ENCODE peak calls at places on chromosome 19, in eight cellular contexts. R is RWPE2; S is tibial artery; V is mammary epithelial cell; Q is CD8-positive, alpha-beta T cell; H is naive thymus-derived CD4-positive, alpha-beta T cell; N is fibroblast of lung; T is HL-60. F is an unnamed sample.

GRCh38 chr19:11034449-11035213 is 54.6 kb upstream of the LDLR start:
- DNase-seq in R (no peak), S (no peak), V (no peak), Q (no peak), H (no peak), N (no peak), T (no peak), F (no peak)

GRCh38 chr19:27740396-27740795 is 1472.6 kb downstream of the UQCRFS1 start:
- DNase-seq in R (no peak), S (no peak), V (no peak), Q (no peak), H (no peak), N (peak; percentile 42), T (no peak), F (no peak)

GRCh38 chr19:28577666-28578065 is 635.3 kb downstream of the UQCRFS1 start:
- DNase-seq in R (no peak), S (no peak), V (no peak), Q (no peak), H (no peak), N (no peak), T (no peak), F (no peak)

GRCh38 chr19:14094854-14095253 is 4.3 kb upstream of the SAMD1 start:
- DNase-seq in R (no peak), S (no peak), V (no peak), Q (no peak), H (no peak), N (no peak), T (no peak), F (no peak)

GRCh38 chr19:54325631-54326030 is 12.7 kb upstream of the LILRA5 start:
- DNase-seq in R (no peak), S (peak; percentile 42), V (no peak), Q (no peak), H (no peak), N (no peak), T (no peak), F (no peak)

GRCh38 chr19:28039677-28040381 is 1173.1 kb downstream of the UQCRFS1 start:
- DNase-seq in R (no peak), S (no peak), V (no peak), Q (no peak), H (no peak), N (peak; percentile 20), T (no peak), F (peak; percentile 99)

GRCh38 chr19:48085904-48086864 is 24.4 kb downstream of the PLA2G4C start:
- DNase-seq in R (no peak), S (no peak), V (peak; percentile 8), Q (no peak), H (no peak), N (no peak), T (no peak), F (peak; percentile 60)

GRCh38 chr19:35348909-35349611 is 1.4 kb downstream of the FFAR1 start:
- DNase-seq in R (no peak), S (peak; percentile 40), V (no peak), Q (no peak), H (peak; percentile 4), N (no peak), T (no peak), F (no peak)

GRCh38 chr19:20385056-20385455 is 180.5 kb downstream of the ZNF737 start:
- DNase-seq in R (no peak), S (no peak), V (no peak), Q (no peak), H (no peak), N (no peak), T (no peak), F (no peak)

GRCh38 chr19:39083983-39084731 is at the start of gene ACP7:
- DNase-seq in R (no peak), S (no peak), V (no peak), Q (peak; percentile 20), H (no peak), N (no peak), T (no peak), F (no peak)

GRCh38 chr19:38842439-38843174 is 7.2 kb downstream of the HNRNPL start:
- DNase-seq in R (no peak), S (no peak), V (no peak), Q (peak; percentile 60), H (no peak), N (no peak), T (no peak), F (no peak)

GRCh38 chr19:2215281-2215751 is 20.8 kb downstream of the PLEKHJ1 start:
- DNase-seq in R (no peak), S (no peak), V (no peak), Q (no peak), H (no peak), N (no peak), T (no peak), F (no peak)

DNA sequence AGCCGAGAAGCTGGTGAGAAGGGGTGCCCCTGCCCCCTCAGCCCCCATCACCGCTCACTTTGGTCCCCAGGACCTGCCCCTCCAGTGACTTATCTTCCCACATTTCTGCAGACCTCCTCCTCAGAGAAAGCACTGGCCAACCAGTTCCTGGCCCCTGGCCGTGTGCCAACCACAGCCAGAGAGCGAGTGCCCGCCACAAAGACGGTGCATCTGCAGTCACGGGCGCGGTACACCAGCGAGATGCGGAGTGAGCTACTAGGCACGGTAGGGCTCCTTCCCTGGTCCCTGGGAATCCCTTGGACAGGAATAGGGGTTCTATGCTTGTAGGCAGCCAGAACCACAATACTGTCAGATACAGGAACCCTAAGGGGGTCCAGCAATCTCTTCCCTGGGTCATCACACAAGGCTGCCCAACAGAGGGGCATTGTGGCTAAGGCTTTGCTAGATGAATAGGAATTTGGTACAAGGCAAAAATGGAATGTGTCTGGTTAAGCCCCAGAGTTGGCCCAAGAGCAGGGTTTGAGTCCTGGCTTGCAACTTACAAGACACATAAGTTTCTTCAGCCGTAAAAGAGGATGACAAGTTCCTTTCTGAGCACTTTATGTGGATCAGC is 1.0 kb downstream of the USE1 start:
- DNase-seq in R (no peak), S (no peak), V (no peak), Q (no peak), H (no peak), N (no peak), T (no peak), F (no peak)
- H3K4me3 ChIP-seq in R (peak overlapping the region; percentile 91), S (peak overlapping the region; percentile 93), V (peak overlapping the region; percentile 87), Q (no peak overlapping the region), H (peak overlapping the region; percentile 92), N (peak overlapping the region; percentile 63), T (peak overlapping the region; percentile 52), F (peak overlapping the region; percentile 83)

GRCh38 chr19:41617941-41618730 is 8.7 kb downstream of the CEACAM4 start:
- DNase-seq in R (no peak), S (no peak), V (no peak), Q (no peak), H (no peak), N (no peak), T (no peak), F (no peak)

GRCh38 chr19:41615207-41615606 is 11.7 kb downstream of the CEACAM4 start:
- DNase-seq in R (no peak), S (no peak), V (no peak), Q (no peak), H (no peak), N (no peak), T (no peak), F (no peak)

GRCh38 chr19:41619018-41619571 is 7.8 kb downstream of the CEACAM4 start:
- DNase-seq in R (no peak), S (no peak), V (no peak), Q (no peak), H (no peak), N (no peak), T (peak; percentile 81), F (no peak)

GRCh38 chr19:41620171-41620570 is 6.7 kb downstream of the CEACAM4 start:
- DNase-seq in R (no peak), S (no peak), V (no peak), Q (no peak), H (no peak), N (no peak), T (no peak), F (no peak)

DNA sequence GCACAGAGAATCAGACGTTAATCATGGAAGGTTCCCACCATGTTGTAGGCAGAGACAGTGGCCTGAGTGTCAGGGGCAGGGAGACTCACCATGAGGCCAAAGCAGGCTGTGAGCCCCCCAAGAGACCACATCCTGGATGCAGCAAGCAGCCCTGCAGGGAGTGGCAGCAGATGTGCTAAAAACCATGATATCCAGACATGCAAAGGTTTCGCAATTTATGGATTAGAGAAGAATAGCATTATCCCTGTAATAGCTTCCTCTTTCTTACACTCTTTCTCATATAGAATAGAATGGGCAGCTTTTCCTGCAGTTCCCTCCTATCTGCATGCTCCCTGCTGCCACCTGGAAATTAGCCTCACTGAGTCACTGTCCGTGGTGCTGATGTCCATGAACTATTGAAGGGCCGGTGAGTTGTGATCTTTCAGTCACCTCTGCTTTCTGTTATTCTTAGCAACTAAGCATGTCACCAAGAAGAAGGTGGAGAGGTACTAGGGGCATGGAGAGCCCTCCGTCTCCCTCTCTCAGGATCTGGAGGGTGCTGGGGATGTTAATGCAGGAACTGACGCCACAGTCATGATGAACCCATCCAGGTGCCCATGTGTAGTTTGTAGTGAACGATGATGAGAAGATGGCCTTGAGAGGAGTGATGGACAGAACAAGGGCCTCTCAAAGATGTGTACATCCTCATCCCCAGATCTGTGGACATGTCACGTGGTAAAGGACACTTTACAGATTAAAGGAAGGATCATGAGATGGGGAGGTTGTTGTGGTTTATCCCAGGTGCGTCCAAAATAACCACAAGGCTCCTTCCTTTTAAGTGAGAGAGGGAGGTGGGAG is 9.9 kb downstream of the CEACAM4 start:
- DNase-seq in R (no peak), S (no peak), V (peak; percentile 25), Q (no peak), H (no peak), N (peak; percentile 4), T (peak; percentile 33), F (peak; percentile 9)
- H3K27me3 ChIP-seq in R (no peaks in the 10 kb centered on the region), S (peaks cover 4% of the 10 kb centered on the region), V (no peaks in the 10 kb centered on the region), Q (no peaks in the 10 kb centered on the region), H (no peaks in the 10 kb centered on the region), N (no peaks in the 10 kb centered on the region), T (no peaks in the 10 kb centered on the region), F (no peaks in the 10 kb centered on the region)

DNA sequence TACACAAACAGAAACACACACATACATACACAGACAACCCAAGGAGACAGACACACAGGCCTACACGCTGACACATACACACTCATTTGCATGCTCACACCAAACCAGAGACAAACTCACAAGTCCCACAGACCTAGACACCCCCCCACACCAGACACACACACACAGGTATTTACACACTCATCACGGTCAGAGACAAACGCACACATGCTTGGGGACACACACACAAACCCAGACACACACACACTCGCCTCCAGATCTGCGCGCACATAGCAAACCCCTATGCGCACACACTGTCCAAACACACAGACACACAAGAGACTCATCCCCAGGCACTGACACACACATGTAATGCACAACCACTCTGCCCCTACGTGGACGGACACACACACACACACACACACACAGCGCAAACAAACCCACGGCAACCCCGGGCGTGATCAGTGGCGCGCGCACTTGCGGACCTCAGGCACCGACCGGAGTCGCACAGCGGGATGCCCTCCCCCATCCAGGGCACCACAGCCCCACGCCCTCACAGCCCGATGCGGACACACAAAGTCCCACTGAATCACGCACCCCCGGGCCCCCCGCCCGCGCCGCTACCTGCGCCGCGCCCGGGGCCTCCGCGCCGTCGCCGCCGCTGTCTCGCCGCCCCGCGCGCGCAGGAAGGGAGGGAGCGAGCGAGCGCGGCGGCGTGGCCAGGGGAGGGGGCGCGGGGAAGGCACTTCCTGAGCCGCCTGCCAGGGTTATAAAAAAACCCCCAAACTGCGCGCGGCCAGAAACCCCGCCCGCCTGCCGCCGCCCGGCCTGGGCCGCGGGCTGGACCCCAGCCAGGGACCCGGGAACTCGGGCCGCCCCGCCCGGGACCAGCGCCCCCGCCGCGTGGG is at the start of gene ADAMTS10:
- DNase-seq in R (no peak), S (peak; percentile 78), V (no peak), Q (peak; percentile 29), H (peak; percentile 47), N (peak; percentile 63), T (peak; percentile 16), F (peak; percentile 86)
- H3K4me3 ChIP-seq in R (peak within 1 kb of the TSS; percentile 27), S (peak within 1 kb of the TSS; percentile 82), V (no peak within 1 kb of the TSS), Q (peak within 1 kb of the TSS; percentile 97), H (peak within 1 kb of the TSS; percentile 69), N (peak within 1 kb of the TSS; percentile 39), T (peak within 1 kb of the TSS; percentile 45), F (peak within 1 kb of the TSS; percentile 65)

GRCh38 chr19:13029301-13029880 is 34.1 kb downstream of the NFIX start:
- DNase-seq in R (no peak), S (no peak), V (no peak), Q (no peak), H (no peak), N (no peak), T (no peak), F (no peak)
- H3K27me3 ChIP-seq in R (no peaks in the 10 kb centered on the region), S (no peaks in the 10 kb centered on the region), V (no peaks in the 10 kb centered on the region), Q (no peaks in the 10 kb centered on the region), H (peaks cover 3% of the 10 kb centered on the region), N (no peaks in the 10 kb centered on the region), T (no peaks in the 10 kb centered on the region), F (no peaks in the 10 kb centered on the region)